ENCODE peak calls at places on chromosomes 13 and 19, in ten cellular contexts. Q is stomach, B is tibial artery, J is WTC11, C is progenitor cell of endocrine pancreas, I is upper lobe of left lung, T is PC-3, G is tibial nerve, A is AG04449, O is left lung. L is an unnamed sample.

GRCh38 chr13:50130686-50131051 is 115.4 kb downstream of the KCNRG start:
- DNase-seq in B (peak), J (peak), Q (no peak), C (no peak), A (no peak), G (no peak), T (peak), I (peak), O (no peak), L (no peak)

GRCh38 chr13:113883314-113883811 is 19.5 kb upstream of the GAS6 start:
- DNase-seq in A (no peak), J (no peak), B (no peak), T (no peak), O (no peak), G (no peak), I (peak), C (no peak), Q (no peak), L (no peak)

GRCh38 chr13:30253830-30254229 is 53.5 kb downstream of the KATNAL1 start:
- DNase-seq in I (no peak), J (no peak), A (no peak), O (no peak), B (no peak), T (no peak), Q (no peak), C (no peak), G (no peak), L (no peak)

GRCh38 chr19:7145494-7145893 is 76.0 kb downstream of the ZNF557 start:
- DNase-seq in J (no peak), B (no peak), T (peak), G (no peak), I (no peak), O (no peak), A (no peak), C (no peak), Q (no peak), L (no peak)

GRCh38 chr19:47158879-47159509 is 28.4 kb downstream of the SAE1 start:
- DNase-seq in C (no peak), I (no peak), T (no peak), Q (no peak), O (no peak), B (no peak), A (no peak), J (no peak), G (no peak), L (no peak)

GRCh38 chr13:36999054-36999927 is at the start of gene ALG5:
- DNase-seq in A (no peak), T (peak), J (peak), G (peak), O (peak), B (peak), C (peak), I (peak), Q (peak), L (peak)

GRCh38 chr13:27170521-27171243 is 929 bp downstream of the USP12 start:
- DNase-seq in J (peak), G (peak), I (peak), Q (peak), O (peak), C (peak), T (peak), A (no peak), B (peak), L (no peak)

GRCh38 chr13:93620366-93620765 is 393.8 kb downstream of the GPC6 start:
- DNase-seq in G (no peak), A (no peak), C (no peak), Q (no peak), J (no peak), I (no peak), B (no peak), T (no peak), O (no peak), L (no peak)

GRCh38 chr19:17302391-17303166 is 646 bp downstream of the ABHD8 start:
- DNase-seq in O (no peak), B (no peak), C (no peak), G (no peak), I (peak), Q (no peak), J (peak), A (no peak), T (peak), L (no peak)

GRCh38 chr19:18304496-18305312 is 18.2 kb downstream of the LSM4 start:
- DNase-seq in O (peak), Q (peak), G (peak), C (no peak), T (peak), I (peak), B (peak), A (no peak), J (peak), L (no peak)

GRCh38 chr13:99119686-99120085 is 81.0 kb upstream of the UBAC2 start:
- DNase-seq in T (no peak), B (no peak), I (no peak), Q (no peak), G (no peak), O (no peak), A (no peak), C (no peak), J (no peak), L (no peak)

GRCh38 chr19:342801-343421 is 1.7 kb downstream of the MIER2 start:
- DNase-seq in A (peak), B (peak), T (peak), I (no peak), G (peak), J (no peak), O (peak), C (no peak), Q (peak), L (no peak)

GRCh38 chr19:14318873-14319272 is 62.4 kb upstream of the ADGRE5 start:
- DNase-seq in T (no peak), I (no peak), C (no peak), A (no peak), J (peak), O (no peak), G (no peak), Q (no peak), B (no peak), L (no peak)

GRCh38 chr19:58498316-58499020 is 13.3 kb downstream of the SLC27A5 start:
- DNase-seq in A (no peak), O (no peak), J (no peak), B (no peak), I (no peak), G (no peak), Q (no peak), T (no peak), C (no peak), L (no peak)

GRCh38 chr13:68304287-68304893 is 1074.3 kb upstream of the PCDH9 start:
- DNase-seq in B (no peak), Q (no peak), J (no peak), T (peak), C (no peak), G (no peak), O (no peak), A (no peak), I (no peak), L (no peak)

GRCh38 chr13:30463820-30464495 is 1.8 kb downstream of the HMGB1 start:
- DNase-seq in B (peak), O (peak), I (no peak), T (peak), C (no peak), G (peak), A (no peak), J (no peak), Q (peak), L (no peak)

GRCh38 chr19:48403606-48404005 is 10.1 kb downstream of the GRIN2D start:
- DNase-seq in T (peak), J (peak), G (no peak), Q (no peak), O (no peak), A (no peak), I (no peak), C (no peak), B (peak), L (no peak)

GRCh38 chr13:63741029-63741813 is 2325.6 kb upstream of the PCDH20 start:
- DNase-seq in A (no peak), J (no peak), G (no peak), T (no peak), Q (no peak), I (peak), O (no peak), C (no peak), B (no peak), L (no peak)

GRCh38 chr19:45340232-45340898 is at the start of gene KLC3:
- DNase-seq in C (peak), O (no peak), B (no peak), A (no peak), G (no peak), I (peak), J (peak), Q (peak), T (peak), L (no peak)

GRCh38 chr13:43058836-43059235 is 35.5 kb downstream of the DNAJC15 start:
- DNase-seq in A (no peak), O (no peak), Q (no peak), T (no peak), G (no peak), B (no peak), J (no peak), I (no peak), C (no peak), L (no peak)

GRCh38 chr19:39083983-39084731 is at the start of gene ACP7:
- DNase-seq in Q (no peak), I (peak), A (no peak), J (peak), T (peak), G (no peak), O (no peak), C (no peak), B (no peak), L (no peak)

GRCh38 chr13:46617885-46618284 is 64.9 kb downstream of the LRCH1 start:
- DNase-seq in I (no peak), C (no peak), A (no peak), G (no peak), T (no peak), J (no peak), B (no peak), Q (no peak), O (no peak), L (no peak)

GRCh38 chr19:38277549-38277948 is 13.2 kb downstream of the SPINT2 start:
- DNase-seq in J (no peak), T (peak), Q (no peak), B (no peak), O (no peak), G (no peak), A (no peak), C (no peak), I (no peak), L (no peak)

GRCh38 chr13:104694397-104694796 is 1628.2 kb upstream of the SLC10A2 start:
- DNase-seq in B (no peak), T (no peak), J (no peak), I (no peak), Q (no peak), O (no peak), G (no peak), C (no peak), A (no peak), L (no peak)

GRCh38 chr19:35779033-35779432 is 3.7 kb downstream of the ARHGAP33 start:
- DNase-seq in O (no peak), Q (no peak), A (no peak), G (no peak), J (no peak), I (no peak), C (no peak), B (no peak), T (no peak), L (no peak)

GRCh38 chr13:43397110-43397509 is 373.7 kb downstream of the DNAJC15 start:
- DNase-seq in Q (no peak), I (no peak), A (peak), G (no peak), T (no peak), C (no peak), O (no peak), J (no peak), B (no peak), L (no peak)

GRCh38 chr13:95530178-95530577 is 22.3 kb upstream of the CLDN10 start:
- DNase-seq in C (no peak), T (peak), B (peak), I (no peak), O (peak), J (no peak), G (no peak), Q (no peak), A (no peak), L (no peak)

GRCh38 chr13:110343241-110343865 is 36.3 kb downstream of the COL4A2 start:
- DNase-seq in Q (no peak), G (no peak), A (no peak), T (peak), I (no peak), C (no peak), B (no peak), J (no peak), O (no peak), L (no peak)

GRCh38 chr13:40399756-40400155 is 266.7 kb downstream of the FOXO1 start:
- DNase-seq in J (no peak), T (peak), I (no peak), Q (no peak), A (no peak), B (no peak), O (no peak), G (no peak), C (no peak), L (no peak)

GRCh38 chr13:84686973-84687372 is 804.7 kb upstream of the SLITRK1 start:
- DNase-seq in I (no peak), G (no peak), A (no peak), C (no peak), J (no peak), B (no peak), T (no peak), Q (no peak), O (no peak), L (no peak)

GRCh38 chr13:40087021-40088002 is 431.9 kb downstream of the COG6 start:
- DNase-seq in O (no peak), T (peak), C (no peak), I (no peak), J (peak), Q (no peak), A (no peak), B (no peak), G (no peak), L (no peak)

GRCh38 chr13:110771194-110771593 is 57.7 kb downstream of the ING1 start:
- DNase-seq in A (no peak), C (no peak), B (no peak), G (no peak), T (no peak), Q (no peak), J (no peak), I (no peak), O (no peak), L (no peak)

GRCh38 chr19:35846038-35846668 is 6.2 kb downstream of the NPHS1 start:
- DNase-seq in G (no peak), T (peak), A (no peak), J (peak), I (no peak), B (no peak), C (no peak), Q (no peak), O (no peak), L (no peak)

GRCh38 chr13:99875391-99875790 is 96.2 kb downstream of the ZIC5 start:
- DNase-seq in A (no peak), B (no peak), T (no peak), G (no peak), O (no peak), Q (no peak), J (no peak), I (no peak), C (no peak), L (no peak)

GRCh38 chr19:4933528-4933927 is 24.2 kb downstream of the UHRF1 start:
- DNase-seq in T (peak), J (no peak), I (no peak), O (no peak), A (no peak), B (no peak), Q (peak), C (no peak), G (peak), L (no peak)

GRCh38 chr13:45149964-45150363 is 29.7 kb downstream of the GTF2F2 start:
- DNase-seq in C (no peak), B (no peak), G (no peak), T (no peak), Q (no peak), J (no peak), I (no peak), O (no peak), A (no peak), L (no peak)

GRCh38 chr13:27797228-27797624 is 4.9 kb downstream of the GSX1 start:
- DNase-seq in Q (no peak), O (no peak), B (no peak), I (peak), J (peak), T (peak), C (peak), A (no peak), G (no peak), L (no peak)

GRCh38 chr13:113923376-113924063 is 50.4 kb downstream of the C13orf46 start:
- DNase-seq in I (no peak), Q (no peak), O (no peak), J (peak), A (no peak), T (no peak), G (no peak), B (peak), C (no peak), L (peak)

GRCh38 chr19:51003316-51003715 is 1.9 kb upstream of the KLK8 start:
- DNase-seq in B (no peak), A (no peak), G (no peak), C (no peak), O (no peak), T (no peak), J (no peak), I (no peak), Q (no peak), L (no peak)

DNA sequence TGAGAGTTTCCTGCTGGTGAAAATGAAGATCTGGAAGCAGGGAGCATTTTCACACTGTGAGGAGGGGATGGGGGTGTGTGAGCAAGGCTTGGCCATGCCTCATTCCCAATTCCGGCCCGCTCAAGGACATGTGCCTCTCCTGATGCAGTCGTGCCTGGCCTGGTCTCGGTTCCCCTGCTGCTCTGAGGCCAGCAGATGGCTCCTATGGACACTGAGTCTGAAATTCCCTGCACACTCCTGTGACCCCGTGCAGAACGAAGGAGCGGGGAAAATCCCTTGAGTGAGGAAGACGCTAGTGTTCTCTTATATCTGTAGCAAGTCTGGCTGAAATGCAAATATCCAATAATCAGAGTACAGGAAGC is 363 bp upstream of the ZNF763 start:
- DNase-seq in C (no peak), Q (no peak), B (no peak), A (no peak), G (no peak), J (peak), T (no peak), I (no peak), O (peak), L (no peak)
- TF ChIP-seq CTCF in C (no peak), Q (no peak), B (no peak), A (peak), G (peak), J (no peak), T (no peak), I (peak), O (no peak), L (no peak)

GRCh38 chr19:1377176-1377964 is 6.3 kb upstream of the NDUFS7 start:
- DNase-seq in A (no peak), G (no peak), B (no peak), O (no peak), T (no peak), I (no peak), J (no peak), Q (no peak), C (no peak), L (no peak)

GRCh38 chr19:1379961-1380489 is 3.7 kb upstream of the NDUFS7 start:
- DNase-seq in O (no peak), B (no peak), A (no peak), C (no peak), G (no peak), Q (no peak), T (no peak), I (no peak), J (no peak), L (no peak)

GRCh38 chr19:1376415-1376805 is 7.3 kb upstream of the NDUFS7 start:
- DNase-seq in G (no peak), Q (no peak), O (no peak), A (no peak), I (no peak), J (no peak), C (no peak), T (no peak), B (no peak), L (no peak)

GRCh38 chr19:1379126-1379905 is 4.4 kb upstream of the NDUFS7 start:
- DNase-seq in Q (no peak), B (no peak), J (no peak), A (no peak), O (no peak), I (peak), G (no peak), C (no peak), T (no peak), L (no peak)

DNA sequence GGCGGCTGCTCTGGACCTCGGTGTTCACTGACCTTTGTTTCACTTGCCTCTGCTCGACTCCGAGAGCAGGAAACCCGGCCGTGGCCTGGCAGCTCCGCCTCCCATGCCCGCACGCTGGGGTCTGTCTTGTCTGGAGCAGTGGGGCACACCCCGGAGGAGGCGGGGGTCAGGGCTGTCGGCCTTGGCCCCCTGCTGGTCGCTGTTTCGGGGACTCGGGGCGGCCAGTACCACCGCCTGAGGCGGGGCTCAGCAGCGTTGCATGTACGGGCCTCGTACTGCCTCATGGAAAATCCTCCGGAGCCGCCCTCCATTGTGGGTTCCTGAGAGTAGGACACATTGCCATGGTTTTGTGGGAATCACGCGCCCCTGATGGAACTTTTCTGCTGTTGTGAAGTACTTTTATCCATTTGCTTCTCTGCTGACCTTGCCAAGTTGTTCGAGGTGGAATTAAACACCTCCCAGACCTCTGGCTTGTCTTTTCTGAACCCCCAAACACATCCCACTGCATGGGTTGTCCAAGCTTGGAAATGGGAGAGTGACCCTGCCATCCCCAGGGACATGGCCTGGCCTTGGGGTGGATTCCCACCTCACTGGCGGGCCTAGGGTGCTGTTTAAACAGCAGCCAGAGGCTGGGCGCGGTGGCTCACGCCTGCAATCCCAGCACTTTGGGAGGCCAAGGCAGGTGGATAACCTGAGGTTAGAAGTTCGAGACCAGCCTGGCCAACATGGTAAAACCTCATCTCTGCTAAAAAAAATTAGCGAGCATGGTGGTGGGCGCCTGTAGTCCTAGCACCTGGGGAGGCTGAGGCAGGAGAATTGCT is 5.5 kb upstream of the NDUFS7 start:
- DNase-seq in Q (no peak), I (peak), J (no peak), O (no peak), A (no peak), G (no peak), B (no peak), T (no peak), C (no peak), L (no peak)
- TF ChIP-seq CTCF in Q (no peak), I (peak), J (no peak), O (no peak), A (no peak), G (no peak), B (no peak), T (no peak), C (peak), L (no peak)

DNA sequence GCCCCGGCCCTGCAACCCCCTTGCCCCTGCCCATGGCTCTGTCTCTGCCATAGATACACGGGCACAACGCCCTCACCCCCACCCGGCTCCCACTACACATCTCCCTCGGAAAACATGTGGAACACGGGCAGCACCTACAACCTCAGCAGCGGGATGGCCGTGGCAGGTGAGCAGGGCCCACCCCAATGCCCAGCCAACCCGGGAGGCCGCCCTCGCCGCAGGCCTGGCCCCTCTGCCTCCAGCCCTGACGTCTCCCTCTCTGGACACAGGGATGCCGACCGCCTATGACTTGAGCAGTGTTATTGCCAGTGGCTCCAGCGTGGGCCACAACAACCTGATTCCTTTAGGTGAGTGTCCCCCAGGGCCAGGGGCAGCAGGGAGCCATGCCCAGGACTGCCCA is 7.7 kb downstream of the YIPF2 start:
- DNase-seq in I (peak), G (no peak), T (no peak), Q (no peak), O (no peak), B (no peak), J (no peak), A (no peak), C (no peak), L (no peak)
- TF ChIP-seq CTCF in I (no peak), G (no peak), T (no peak), Q (no peak), O (no peak), B (no peak), J (no peak), A (no peak), C (no peak), L (no peak)

GRCh38 chr13:48873598-48873997 is 102.1 kb upstream of the FNDC3A start:
- DNase-seq in J (peak), B (no peak), T (peak), A (no peak), I (no peak), G (no peak), C (no peak), Q (no peak), O (no peak), L (no peak)
- TF ChIP-seq CTCF in J (no peak), B (no peak), T (peak), A (no peak), I (no peak), G (no peak), C (no peak), Q (no peak), O (no peak), L (no peak)

GRCh38 chr13:75838366-75839017 is 202.4 kb downstream of the LMO7 start:
- DNase-seq in A (no peak), O (no peak), B (no peak), G (no peak), I (no peak), Q (no peak), T (no peak), C (no peak), J (no peak), L (no peak)
- TF ChIP-seq CTCF in A (no peak), O (no peak), B (no peak), G (no peak), I (no peak), Q (no peak), T (no peak), C (no peak), J (no peak), L (no peak)